ENCODE peak calls at places on chromosomes 4 and X, in six cellular contexts. Q is PC-3, E is neural progenitor cell, D is HCT116, U is fibroblast of lung, J is GM23338. K is an unnamed sample.

GRCh38 chr4:138670681-138671080 is 344.9 kb upstream of the NOCT start:
- DNase-seq in Q (no peak), E (no peak), D (no peak), U (no peak), J (no peak), K (no peak)

GRCh38 chr4:26171953-26172352 is 148.9 kb upstream of the RBPJ start:
- DNase-seq in Q (no peak), E (no peak), D (no peak), U (peak; percentile 99), J (no peak), K (no peak)

GRCh38 chrX:11577603-11578002 is 88.1 kb downstream of the ARHGAP6 start:
- DNase-seq in Q (no peak), E (no peak), D (no peak), U (no peak), J (no peak), K (no peak)

GRCh38 chr4:53654300-53654758 is 63.0 kb upstream of the LNX1 start:
- DNase-seq in Q (peak; percentile 55), E (no peak), D (no peak), U (peak; percentile 35), J (no peak), K (no peak)

GRCh38 chr4:83150563-83151330 is 36.2 kb upstream of the PLAC8 start:
- DNase-seq in Q (peak; percentile 13), E (no peak), D (no peak), U (no peak), J (no peak), K (no peak)

GRCh38 chr4:117137143-117137542 is 51.8 kb upstream of the TRAM1L1 start:
- DNase-seq in Q (peak; percentile 81), E (no peak), D (peak; percentile 50), U (peak; percentile 92), J (no peak), K (no peak)

GRCh38 chrX:1506916-1507315 is 30.1 kb downstream of the P2RY8 start:
- DNase-seq in Q (no peak), E (no peak), D (no peak), U (no peak), J (no peak), K (no peak)

GRCh38 chr4:23279377-23279988 is 586.7 kb downstream of the GBA3 start:
- DNase-seq in Q (peak; percentile 56), E (no peak), D (no peak), U (peak; percentile 33), J (no peak), K (no peak)

GRCh38 chr4:60944070-60944469 is 256.1 kb upstream of the ADGRL3 start:
- DNase-seq in Q (no peak), E (no peak), D (no peak), U (peak; percentile 44), J (no peak), K (no peak)

GRCh38 chr4:71526626-71527406 is 188.0 kb downstream of the SLC4A4 start:
- DNase-seq in Q (peak; percentile 33), E (peak; percentile 46), D (peak; percentile 2), U (no peak), J (peak; percentile 73), K (peak; percentile 69)

GRCh38 chr4:3470244-3471097 is 7.4 kb downstream of the DOK7 start:
- DNase-seq in Q (peak; percentile 40), E (peak; percentile 2), D (no peak), U (peak; percentile 79), J (no peak), K (no peak)

GRCh38 chr4:33850503-33850902 is 2393.8 kb downstream of the ARAP2 start:
- DNase-seq in Q (no peak), E (no peak), D (no peak), U (no peak), J (no peak), K (no peak)

GRCh38 chrX:102154900-102155805 is 624 bp downstream of the BEX5 start:
- DNase-seq in Q (no peak), E (peak; percentile 1), D (no peak), U (no peak), J (peak; percentile 11), K (peak; percentile 31)

GRCh38 chr4:8289956-8290700 is 20.6 kb downstream of the HTRA3 start:
- DNase-seq in Q (no peak), E (no peak), D (no peak), U (no peak), J (no peak), K (no peak)

GRCh38 chr4:128635141-128635911 is 174.2 kb upstream of the JADE1 start:
- DNase-seq in Q (no peak), E (peak; percentile 46), D (no peak), U (peak; percentile 73), J (no peak), K (peak; percentile 82)

GRCh38 chr4:32172086-32172485 is 1451.9 kb downstream of the PCDH7 start:
- DNase-seq in Q (peak; percentile 29), E (no peak), D (no peak), U (no peak), J (no peak), K (no peak)

GRCh38 chr4:16896871-16897270 is 1.6 kb downstream of the LDB2 start:
- DNase-seq in Q (no peak), E (no peak), D (no peak), U (peak; percentile 83), J (peak; percentile 22), K (no peak)

GRCh38 chrX:9227276-9227675 is 193.3 kb upstream of the FAM9B start:
- DNase-seq in Q (peak; percentile 66), E (no peak), D (no peak), U (no peak), J (no peak), K (no peak)

GRCh38 chr4:38957239-38957815 is 74.9 kb downstream of the TMEM156 start:
- DNase-seq in Q (no peak), E (no peak), D (no peak), U (peak; percentile 29), J (no peak), K (no peak)

GRCh38 chr4:6576512-6576911 is 1.5 kb downstream of the MAN2B2 start:
- DNase-seq in Q (peak; percentile 74), E (no peak), D (no peak), U (no peak), J (no peak), K (no peak)

GRCh38 chrX:110210417-110211139 is 107.3 kb downstream of the AMMECR1 start:
- DNase-seq in Q (peak; percentile 84), E (no peak), D (peak; percentile 40), U (peak; percentile 87), J (no peak), K (no peak)

GRCh38 chrX:68594769-68595168 is 52.7 kb upstream of the STARD8 start:
- DNase-seq in Q (no peak), E (no peak), D (no peak), U (no peak), J (no peak), K (no peak)

DNA sequence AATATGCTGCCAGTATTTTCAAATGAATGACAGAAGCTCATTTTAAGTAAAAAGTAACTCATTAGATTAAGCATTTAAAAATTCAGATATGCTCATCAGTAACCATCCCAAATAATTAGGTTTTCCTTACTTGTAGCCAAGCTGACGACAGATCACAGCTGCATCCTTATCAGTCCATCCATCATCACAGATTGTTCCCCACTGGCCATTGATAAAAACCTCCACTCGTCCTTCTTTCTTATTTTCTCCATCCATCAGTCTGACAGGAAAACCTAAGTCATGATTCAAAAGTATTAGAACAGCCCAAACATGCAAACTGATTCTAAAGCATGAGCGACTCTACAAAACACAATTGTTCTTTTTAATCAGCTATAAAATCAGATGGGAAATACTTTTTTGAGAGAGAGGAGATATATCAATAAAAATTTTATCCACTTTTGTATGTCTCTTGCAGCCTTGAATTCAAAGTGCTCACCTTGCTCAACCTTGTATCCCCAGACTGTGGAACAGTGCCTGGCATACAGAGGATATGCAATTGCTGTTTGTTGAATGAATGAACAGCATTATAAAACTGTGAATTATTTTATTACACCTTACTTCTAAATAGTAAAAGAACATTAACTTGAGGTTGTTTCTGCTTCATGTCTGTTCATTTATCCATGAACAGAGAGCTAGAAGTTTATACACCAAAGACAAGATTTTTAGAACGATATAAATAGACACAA is 44.3 kb downstream of the PRSS12 start:
- DNase-seq in Q (no peak), E (no peak), D (no peak), U (no peak), J (no peak), K (no peak)
- H3K27ac ChIP-seq in Q (no peak overlapping the region), E (no peak overlapping the region), D (no peak overlapping the region), U (no peak overlapping the region), J (no peak overlapping the region), K (no peak overlapping the region)

DNA sequence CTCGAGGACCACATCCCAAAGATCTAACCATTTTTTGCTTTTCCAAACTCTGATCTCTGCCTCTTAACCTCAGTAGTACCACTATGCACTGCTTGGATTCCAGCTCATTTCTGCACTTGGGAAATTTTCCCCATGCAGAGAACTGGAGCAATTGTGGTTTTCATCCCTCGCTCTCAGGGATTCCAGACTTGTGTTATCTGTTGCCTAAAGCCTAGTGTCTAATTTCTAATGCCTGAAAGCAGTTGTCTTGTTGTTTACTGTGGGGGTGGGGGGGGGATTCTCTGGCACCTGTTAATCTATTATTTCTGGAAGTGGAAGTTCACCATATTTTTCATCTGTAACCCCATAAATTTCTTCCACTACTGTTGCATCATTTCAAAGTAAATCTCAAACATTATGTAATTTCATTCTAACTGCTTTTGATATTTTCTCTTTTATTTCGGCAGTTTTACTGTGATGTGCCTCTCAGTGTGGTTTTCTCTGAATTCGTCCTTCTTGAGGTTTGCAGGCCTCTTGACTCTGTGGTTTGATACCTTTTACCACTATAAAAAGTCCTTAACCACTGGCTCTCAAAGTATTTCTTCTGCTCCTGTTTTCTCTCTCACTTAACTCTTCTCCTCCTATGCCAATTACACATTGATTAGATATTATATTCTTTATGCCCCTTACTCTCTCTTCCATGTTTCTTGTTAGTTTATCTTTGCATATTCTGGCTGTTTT is 205.6 kb upstream of the EOLA2 start:
- DNase-seq in Q (no peak), E (no peak), D (no peak), U (no peak), J (no peak), K (no peak)
- H3K4me2 ChIP-seq in Q (no peak overlapping the region), E (no peak overlapping the region), D (no peak overlapping the region), U (no peak overlapping the region), J (no peak overlapping the region), K (no peak overlapping the region)

GRCh38 chr4:165331823-165332222 is 4.4 kb downstream of the MSMO1 start:
- DNase-seq in Q (no peak), E (peak; percentile 34), D (no peak), U (no peak), J (peak; percentile 33), K (no peak)
- H3K4me3 ChIP-seq in Q (no peak overlapping the region), E (peak overlapping the region; percentile 89), D (no peak overlapping the region), U (peak overlapping the region; percentile 24), J (peak overlapping the region; percentile 99), K (peak overlapping the region; percentile 3)

GRCh38 chr4:13327991-13328390 is 156.1 kb downstream of the RAB28 start:
- DNase-seq in Q (no peak), E (no peak), D (no peak), U (no peak), J (no peak), K (no peak)
- H3K27ac ChIP-seq in Q (no peak overlapping the region), E (no peak overlapping the region), D (no peak overlapping the region), U (no peak overlapping the region), J (no peak overlapping the region), K (no peak overlapping the region)

K was measured in mesendoderm.